ENCODE peak calls at places on chromosomes 6 and 20, in six cellular contexts. One of them, this sample, is unnamed.
A peak's percentile ranks its signal among the peaks of the same experiment; 100 is the strongest.

GRCh38 chr6:50819906-50820589 is 1.4 kb downstream of the TFAP2B start:
- DNase-seq in thoracic aorta: no peak
- DNase-seq in tibial artery: no peak
- DNase-seq in lung: no peak
- DNase-seq in heart left ventricle: no peak
- DNase-seq in HepG2: no peak
- DNase-seq in this sample: no peak

GRCh38 chr6:30481213-30481964 is 7.9 kb upstream of the HLA-E start:
- DNase-seq in thoracic aorta: no peak
- DNase-seq in tibial artery: no peak
- DNase-seq in lung: no peak
- DNase-seq in heart left ventricle: no peak
- DNase-seq in HepG2: no peak
- DNase-seq in this sample: no peak

GRCh38 chr20:137668-138131 is 4.7 kb upstream of the DEFB126 start:
- DNase-seq in thoracic aorta: no peak
- DNase-seq in tibial artery: no peak
- DNase-seq in lung: no peak
- DNase-seq in heart left ventricle: no peak
- DNase-seq in HepG2: peak; percentile 54
- DNase-seq in this sample: no peak

GRCh38 chr20:63533871-63534393 is 3.2 kb downstream of the PTK6 start:
- DNase-seq in thoracic aorta: no peak
- DNase-seq in tibial artery: no peak
- DNase-seq in lung: no peak
- DNase-seq in heart left ventricle: no peak
- DNase-seq in HepG2: no peak
- DNase-seq in this sample: no peak

GRCh38 chr6:43972179-43972914 is 154.9 kb downstream of the MRPL14 start:
- DNase-seq in thoracic aorta: no peak
- DNase-seq in tibial artery: no peak
- DNase-seq in lung: no peak
- DNase-seq in heart left ventricle: no peak
- DNase-seq in HepG2: no peak
- DNase-seq in this sample: no peak

GRCh38 chr6:125974214-125974866 is 12.0 kb upstream of the TRMT11 start:
- DNase-seq in thoracic aorta: no peak
- DNase-seq in tibial artery: no peak
- DNase-seq in lung: no peak
- DNase-seq in heart left ventricle: no peak
- DNase-seq in HepG2: peak; percentile 56
- DNase-seq in this sample: no peak

GRCh38 chr20:47744803-47745202 is 40.5 kb downstream of the SULF2 start:
- DNase-seq in thoracic aorta: no peak
- DNase-seq in tibial artery: no peak
- DNase-seq in lung: no peak
- DNase-seq in heart left ventricle: no peak
- DNase-seq in HepG2: no peak
- DNase-seq in this sample: no peak

GRCh38 chr6:79756496-79756895 is 125.4 kb downstream of the SH3BGRL2 start:
- DNase-seq in thoracic aorta: no peak
- DNase-seq in tibial artery: no peak
- DNase-seq in lung: no peak
- DNase-seq in heart left ventricle: no peak
- DNase-seq in HepG2: no peak
- DNase-seq in this sample: no peak

GRCh38 chr6:36848658-36849441 is 9.6 kb upstream of the CPNE5 start:
- DNase-seq in thoracic aorta: no peak
- DNase-seq in tibial artery: no peak
- DNase-seq in lung: peak; percentile 71
- DNase-seq in heart left ventricle: peak; percentile 69
- DNase-seq in HepG2: peak; percentile 46
- DNase-seq in this sample: no peak

GRCh38 chr6:13641315-13641714 is 26.2 kb downstream of the NOL7 start:
- DNase-seq in thoracic aorta: no peak
- DNase-seq in tibial artery: no peak
- DNase-seq in lung: no peak
- DNase-seq in heart left ventricle: no peak
- DNase-seq in HepG2: no peak
- DNase-seq in this sample: no peak

GRCh38 chr6:81793811-81794210 is 41.3 kb upstream of the TENT5A start:
- DNase-seq in thoracic aorta: no peak
- DNase-seq in tibial artery: no peak
- DNase-seq in lung: no peak
- DNase-seq in heart left ventricle: no peak
- DNase-seq in HepG2: no peak
- DNase-seq in this sample: no peak

GRCh38 chr20:16049478-16050093 is 523.7 kb downstream of the KIF16B start:
- DNase-seq in thoracic aorta: no peak
- DNase-seq in tibial artery: no peak
- DNase-seq in lung: no peak
- DNase-seq in heart left ventricle: no peak
- DNase-seq in HepG2: no peak
- DNase-seq in this sample: no peak

GRCh38 chr20:16059841-16060240 is 513.4 kb downstream of the KIF16B start:
- DNase-seq in thoracic aorta: no peak
- DNase-seq in tibial artery: no peak
- DNase-seq in lung: no peak
- DNase-seq in heart left ventricle: no peak
- DNase-seq in HepG2: no peak
- DNase-seq in this sample: no peak

GRCh38 chr20:16051968-16052367 is 521.3 kb downstream of the KIF16B start:
- DNase-seq in thoracic aorta: no peak
- DNase-seq in tibial artery: no peak
- DNase-seq in lung: no peak
- DNase-seq in heart left ventricle: no peak
- DNase-seq in HepG2: no peak
- DNase-seq in this sample: no peak

GRCh38 chr20:16052406-16052805 is 520.8 kb downstream of the KIF16B start:
- DNase-seq in thoracic aorta: no peak
- DNase-seq in tibial artery: no peak
- DNase-seq in lung: no peak
- DNase-seq in heart left ventricle: no peak
- DNase-seq in HepG2: no peak
- DNase-seq in this sample: no peak

DNA sequence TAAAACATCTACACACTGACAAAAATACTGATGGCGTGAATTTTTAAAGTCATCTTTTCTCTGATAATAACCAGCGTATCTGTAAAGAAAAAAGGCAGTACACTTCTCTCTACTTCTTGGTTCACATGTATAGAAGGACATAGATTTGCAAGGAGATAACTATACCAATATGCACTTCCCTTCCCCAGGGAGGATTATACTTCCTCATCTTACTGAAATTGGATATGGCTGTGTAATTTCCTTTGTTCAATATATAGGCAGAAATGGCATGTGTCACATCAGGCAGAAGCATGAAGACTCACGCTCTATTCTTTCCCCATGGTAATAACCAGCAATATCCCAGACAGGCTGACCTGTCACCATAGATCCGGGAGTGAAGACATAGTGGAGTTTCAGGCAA is 518.3 kb downstream of the KIF16B start:
- DNase-seq in thoracic aorta: no peak
- DNase-seq in tibial artery: no peak
- DNase-seq in lung: no peak
- DNase-seq in heart left ventricle: no peak
- DNase-seq in HepG2: no peak
- DNase-seq in this sample: no peak
- H3K27ac ChIP-seq in thoracic aorta: no peak overlapping the region
- H3K27ac ChIP-seq in tibial artery: no peak overlapping the region
- H3K27ac ChIP-seq in lung: no peak overlapping the region
- H3K27ac ChIP-seq in heart left ventricle: no peak overlapping the region
- H3K27ac ChIP-seq in HepG2: no peak overlapping the region
- H3K27ac ChIP-seq in this sample: no peak overlapping the region

DNA sequence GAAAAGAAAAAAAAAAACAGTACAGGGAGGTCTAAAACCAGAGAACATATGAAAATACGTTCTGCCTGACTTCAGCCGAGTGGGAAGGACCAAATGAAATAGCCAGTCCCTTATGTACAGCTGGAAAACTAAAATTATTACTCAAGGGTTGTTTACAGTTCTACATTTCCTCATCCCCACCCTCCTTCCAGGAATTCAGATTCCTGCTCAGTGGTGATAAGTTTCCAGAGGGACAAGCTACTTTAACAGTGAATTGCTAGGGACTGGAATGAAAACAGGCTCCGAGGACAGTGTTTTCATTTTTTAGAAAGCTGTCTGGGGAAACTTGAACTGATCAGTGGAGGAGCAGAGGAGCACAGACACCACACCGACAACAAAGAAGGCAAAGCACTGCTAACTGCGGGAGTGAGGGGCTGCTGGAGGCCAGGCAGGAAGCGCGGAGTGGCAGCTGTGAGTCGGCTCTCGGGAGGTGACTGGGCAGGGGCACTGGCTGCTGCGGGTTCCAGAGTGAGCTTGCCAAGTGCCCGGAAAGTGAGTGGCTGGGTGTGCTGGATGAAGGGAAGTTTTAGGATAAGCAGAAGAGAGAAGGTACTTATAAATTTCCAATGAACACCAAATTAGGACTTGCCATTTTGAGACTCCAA is 322.2 kb downstream of the ESR1 start:
- DNase-seq in thoracic aorta: no peak
- DNase-seq in tibial artery: no peak
- DNase-seq in lung: no peak
- DNase-seq in heart left ventricle: peak; percentile 29
- DNase-seq in HepG2: no peak
- DNase-seq in this sample: peak; percentile 10
- H3K4me3 ChIP-seq in thoracic aorta: peak overlapping the region; percentile 48
- H3K4me3 ChIP-seq in tibial artery: peak overlapping the region; percentile 40
- H3K4me3 ChIP-seq in lung: no peak overlapping the region
- H3K4me3 ChIP-seq in heart left ventricle: peak overlapping the region; percentile 44
- H3K4me3 ChIP-seq in HepG2: no peak overlapping the region
- H3K4me3 ChIP-seq in this sample: no peak overlapping the region

GRCh38 chr6:108651287-108651686 is 90.6 kb downstream of the FOXO3 start:
- DNase-seq in thoracic aorta: no peak
- DNase-seq in tibial artery: no peak
- DNase-seq in lung: no peak
- DNase-seq in heart left ventricle: no peak
- DNase-seq in HepG2: no peak
- DNase-seq in this sample: no peak
- H3K27ac ChIP-seq in thoracic aorta: peak overlapping the region; percentile 75
- H3K27ac ChIP-seq in tibial artery: peak overlapping the region; percentile 80
- H3K27ac ChIP-seq in lung: peak overlapping the region; percentile 86
- H3K27ac ChIP-seq in heart left ventricle: peak overlapping the region; percentile 86
- H3K27ac ChIP-seq in HepG2: no peak overlapping the region
- H3K27ac ChIP-seq in this sample: peak overlapping the region; percentile 90

GRCh38 chr6:33321227-33321626 is 3.7 kb upstream of the ZBTB22 start:
- DNase-seq in thoracic aorta: no peak
- DNase-seq in tibial artery: no peak
- DNase-seq in lung: no peak
- DNase-seq in heart left ventricle: no peak
- DNase-seq in HepG2: no peak
- DNase-seq in this sample: no peak
- H3K4me3 ChIP-seq in thoracic aorta: peak overlapping the region; percentile 33
- H3K4me3 ChIP-seq in tibial artery: peak overlapping the region; percentile 64
- H3K4me3 ChIP-seq in lung: no peak overlapping the region
- H3K4me3 ChIP-seq in heart left ventricle: peak overlapping the region; percentile 80
- H3K4me3 ChIP-seq in HepG2: no peak overlapping the region
- H3K4me3 ChIP-seq in this sample: peak overlapping the region; percentile 78

GRCh38 chr6:11427091-11427739 is 110.3 kb upstream of the TMEM170B start:
- DNase-seq in thoracic aorta: no peak
- DNase-seq in tibial artery: no peak
- DNase-seq in lung: no peak
- DNase-seq in heart left ventricle: no peak
- DNase-seq in HepG2: no peak
- DNase-seq in this sample: no peak

GRCh38 chr6:11428895-11429294 is 108.7 kb upstream of the TMEM170B start:
- DNase-seq in thoracic aorta: no peak
- DNase-seq in tibial artery: no peak
- DNase-seq in lung: no peak
- DNase-seq in heart left ventricle: no peak
- DNase-seq in HepG2: peak; percentile 80
- DNase-seq in this sample: peak; percentile 47

GRCh38 chr6:11429577-11429976 is 108.0 kb upstream of the TMEM170B start:
- DNase-seq in thoracic aorta: no peak
- DNase-seq in tibial artery: no peak
- DNase-seq in lung: no peak
- DNase-seq in heart left ventricle: no peak
- DNase-seq in HepG2: no peak
- DNase-seq in this sample: no peak

GRCh38 chr6:11427827-11428245 is 109.7 kb upstream of the TMEM170B start:
- DNase-seq in thoracic aorta: no peak
- DNase-seq in tibial artery: no peak
- DNase-seq in lung: no peak
- DNase-seq in heart left ventricle: no peak
- DNase-seq in HepG2: peak; percentile 55
- DNase-seq in this sample: no peak

DNA sequence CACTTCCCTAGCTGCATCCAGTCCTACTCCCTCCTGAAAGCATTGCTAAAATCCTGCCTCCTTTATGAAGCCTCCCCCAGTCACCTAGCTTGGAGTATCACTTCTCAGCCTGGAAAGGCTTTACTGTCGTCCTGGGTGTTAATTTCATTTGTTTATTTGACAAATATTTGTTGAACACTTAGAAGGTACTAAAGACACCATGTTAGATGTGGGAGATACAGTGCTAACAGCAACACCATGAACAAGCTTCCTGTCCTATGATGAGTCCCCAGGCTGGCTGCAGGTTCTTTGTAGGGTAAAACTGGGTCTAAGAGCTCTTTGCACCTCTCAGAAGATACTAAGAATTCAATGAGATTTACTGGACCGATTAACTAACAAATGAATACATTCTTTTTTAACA is 109.2 kb upstream of the TMEM170B start:
- DNase-seq in thoracic aorta: no peak
- DNase-seq in tibial artery: no peak
- DNase-seq in lung: no peak
- DNase-seq in heart left ventricle: no peak
- DNase-seq in HepG2: no peak
- DNase-seq in this sample: no peak
- H3K27ac ChIP-seq in thoracic aorta: peak overlapping the region; percentile 34
- H3K27ac ChIP-seq in tibial artery: peak overlapping the region; percentile 17
- H3K27ac ChIP-seq in lung: peak overlapping the region; percentile 41
- H3K27ac ChIP-seq in heart left ventricle: peak overlapping the region; percentile 58
- H3K27ac ChIP-seq in HepG2: peak overlapping the region; percentile 71
- H3K27ac ChIP-seq in this sample: no peak overlapping the region

GRCh38 chr20:33685328-33686007 is 717 bp downstream of the E2F1 start:
- DNase-seq in thoracic aorta: no peak
- DNase-seq in tibial artery: no peak
- DNase-seq in lung: no peak
- DNase-seq in heart left ventricle: no peak
- DNase-seq in HepG2: peak; percentile 71
- DNase-seq in this sample: no peak
- H3K4me3 ChIP-seq in thoracic aorta: peak overlapping the region; percentile 60
- H3K4me3 ChIP-seq in tibial artery: peak overlapping the region; percentile 48
- H3K4me3 ChIP-seq in lung: peak overlapping the region; percentile 36
- H3K4me3 ChIP-seq in heart left ventricle: peak overlapping the region; percentile 40
- H3K4me3 ChIP-seq in HepG2: peak overlapping the region; percentile 82
- H3K4me3 ChIP-seq in this sample: peak overlapping the region; percentile 51

GRCh38 chr20:19964289-19965263 is 52.6 kb upstream of the NAA20 start:
- DNase-seq in thoracic aorta: no peak
- DNase-seq in tibial artery: peak; percentile 89
- DNase-seq in lung: peak; percentile 46
- DNase-seq in heart left ventricle: no peak
- DNase-seq in HepG2: peak; percentile 99
- DNase-seq in this sample: peak; percentile 94
- H3K27ac ChIP-seq in thoracic aorta: no peak overlapping the region
- H3K27ac ChIP-seq in tibial artery: peak overlapping the region; percentile 42
- H3K27ac ChIP-seq in lung: peak overlapping the region; percentile 28
- H3K27ac ChIP-seq in heart left ventricle: no peak overlapping the region
- H3K27ac ChIP-seq in HepG2: peak overlapping the region; percentile 72
- H3K27ac ChIP-seq in this sample: peak overlapping the region; percentile 94